ENCODE peak calls at places on chromosomes 2 and 18, in eight cellular contexts. One of them, this sample, is unnamed.

GRCh38 chr2:14039134-14039533 is 593.4 kb upstream of the LRATD1 start:
- DNase-seq in left lung: no peak
- DNase-seq in brain microvascular endothelial cell: no peak
- DNase-seq in stimulated activated CD8-positive, alpha-beta memory T cell treated with anti-CD3 and anti-CD28 coated beads, Interleukin-15, amount 100 ng/mL, for 24 hours: no peak
- DNase-seq in NCI-H2081: no peak
- DNase-seq in IMR-90: no peak
- DNase-seq in naive thymus-derived CD8-positive, alpha-beta T cell: no peak
- DNase-seq in cardiac fibroblast: no peak
- DNase-seq in this sample: no peak

GRCh38 chr2:47907097-47907781 is 941 bp upstream of the FBXO11 start:
- DNase-seq in stimulated activated CD8-positive, alpha-beta memory T cell treated with anti-CD3 and anti-CD28 coated beads, Interleukin-15, amount 100 ng/mL, for 24 hours: no peak
- DNase-seq in left lung: peak
- DNase-seq in brain microvascular endothelial cell: no peak
- DNase-seq in IMR-90: no peak
- DNase-seq in naive thymus-derived CD8-positive, alpha-beta T cell: peak
- DNase-seq in cardiac fibroblast: peak
- DNase-seq in NCI-H2081: no peak
- DNase-seq in this sample: no peak

GRCh38 chr2:54381293-54381692 is 74.8 kb upstream of the SPTBN1 start:
- DNase-seq in brain microvascular endothelial cell: no peak
- DNase-seq in cardiac fibroblast: no peak
- DNase-seq in IMR-90: no peak
- DNase-seq in left lung: no peak
- DNase-seq in NCI-H2081: no peak
- DNase-seq in naive thymus-derived CD8-positive, alpha-beta T cell: no peak
- DNase-seq in stimulated activated CD8-positive, alpha-beta memory T cell treated with anti-CD3 and anti-CD28 coated beads, Interleukin-15, amount 100 ng/mL, for 24 hours: no peak
- DNase-seq in this sample: no peak

GRCh38 chr2:65630643-65631042 is 198.2 kb upstream of the SPRED2 start:
- DNase-seq in NCI-H2081: no peak
- DNase-seq in IMR-90: peak
- DNase-seq in cardiac fibroblast: peak
- DNase-seq in brain microvascular endothelial cell: peak
- DNase-seq in left lung: no peak
- DNase-seq in stimulated activated CD8-positive, alpha-beta memory T cell treated with anti-CD3 and anti-CD28 coated beads, Interleukin-15, amount 100 ng/mL, for 24 hours: no peak
- DNase-seq in naive thymus-derived CD8-positive, alpha-beta T cell: no peak
- DNase-seq in this sample: no peak

GRCh38 chr18:73270919-73271318 is 403.1 kb upstream of the NETO1 start:
- DNase-seq in stimulated activated CD8-positive, alpha-beta memory T cell treated with anti-CD3 and anti-CD28 coated beads, Interleukin-15, amount 100 ng/mL, for 24 hours: no peak
- DNase-seq in naive thymus-derived CD8-positive, alpha-beta T cell: no peak
- DNase-seq in left lung: no peak
- DNase-seq in cardiac fibroblast: no peak
- DNase-seq in IMR-90: no peak
- DNase-seq in brain microvascular endothelial cell: no peak
- DNase-seq in NCI-H2081: peak
- DNase-seq in this sample: no peak

GRCh38 chr2:160305081-160305750 is 105.1 kb upstream of the ITGB6 start:
- DNase-seq in stimulated activated CD8-positive, alpha-beta memory T cell treated with anti-CD3 and anti-CD28 coated beads, Interleukin-15, amount 100 ng/mL, for 24 hours: no peak
- DNase-seq in brain microvascular endothelial cell: peak
- DNase-seq in NCI-H2081: no peak
- DNase-seq in cardiac fibroblast: peak
- DNase-seq in IMR-90: peak
- DNase-seq in left lung: no peak
- DNase-seq in naive thymus-derived CD8-positive, alpha-beta T cell: no peak
- DNase-seq in this sample: no peak

GRCh38 chr2:30346475-30347169 is 100.4 kb upstream of the LCLAT1 start:
- DNase-seq in brain microvascular endothelial cell: no peak
- DNase-seq in IMR-90: no peak
- DNase-seq in NCI-H2081: no peak
- DNase-seq in naive thymus-derived CD8-positive, alpha-beta T cell: no peak
- DNase-seq in stimulated activated CD8-positive, alpha-beta memory T cell treated with anti-CD3 and anti-CD28 coated beads, Interleukin-15, amount 100 ng/mL, for 24 hours: no peak
- DNase-seq in cardiac fibroblast: no peak
- DNase-seq in left lung: peak
- DNase-seq in this sample: no peak

GRCh38 chr18:13541621-13542519 is 184.5 kb downstream of the FAM210A start:
- DNase-seq in stimulated activated CD8-positive, alpha-beta memory T cell treated with anti-CD3 and anti-CD28 coated beads, Interleukin-15, amount 100 ng/mL, for 24 hours: no peak
- DNase-seq in NCI-H2081: no peak
- DNase-seq in brain microvascular endothelial cell: no peak
- DNase-seq in IMR-90: no peak
- DNase-seq in naive thymus-derived CD8-positive, alpha-beta T cell: no peak
- DNase-seq in cardiac fibroblast: no peak
- DNase-seq in left lung: no peak
- DNase-seq in this sample: no peak

GRCh38 chr2:53098323-53099073 is 669.1 kb upstream of the CHAC2 start:
- DNase-seq in brain microvascular endothelial cell: no peak
- DNase-seq in cardiac fibroblast: no peak
- DNase-seq in left lung: no peak
- DNase-seq in naive thymus-derived CD8-positive, alpha-beta T cell: no peak
- DNase-seq in stimulated activated CD8-positive, alpha-beta memory T cell treated with anti-CD3 and anti-CD28 coated beads, Interleukin-15, amount 100 ng/mL, for 24 hours: no peak
- DNase-seq in NCI-H2081: no peak
- DNase-seq in IMR-90: no peak
- DNase-seq in this sample: no peak

GRCh38 chr2:23198316-23199114 is 186.5 kb upstream of the KLHL29 start:
- DNase-seq in NCI-H2081: no peak
- DNase-seq in IMR-90: no peak
- DNase-seq in left lung: no peak
- DNase-seq in cardiac fibroblast: no peak
- DNase-seq in naive thymus-derived CD8-positive, alpha-beta T cell: no peak
- DNase-seq in stimulated activated CD8-positive, alpha-beta memory T cell treated with anti-CD3 and anti-CD28 coated beads, Interleukin-15, amount 100 ng/mL, for 24 hours: no peak
- DNase-seq in brain microvascular endothelial cell: no peak
- DNase-seq in this sample: no peak

GRCh38 chr18:3655637-3656050 is 205.7 kb downstream of the TGIF1 start:
- DNase-seq in left lung: no peak
- DNase-seq in stimulated activated CD8-positive, alpha-beta memory T cell treated with anti-CD3 and anti-CD28 coated beads, Interleukin-15, amount 100 ng/mL, for 24 hours: no peak
- DNase-seq in naive thymus-derived CD8-positive, alpha-beta T cell: no peak
- DNase-seq in NCI-H2081: no peak
- DNase-seq in brain microvascular endothelial cell: no peak
- DNase-seq in cardiac fibroblast: no peak
- DNase-seq in IMR-90: no peak
- DNase-seq in this sample: no peak

GRCh38 chr2:219246559-219246958 is 1.3 kb downstream of the STK16 start:
- DNase-seq in IMR-90: no peak
- DNase-seq in stimulated activated CD8-positive, alpha-beta memory T cell treated with anti-CD3 and anti-CD28 coated beads, Interleukin-15, amount 100 ng/mL, for 24 hours: no peak
- DNase-seq in brain microvascular endothelial cell: no peak
- DNase-seq in cardiac fibroblast: no peak
- DNase-seq in NCI-H2081: no peak
- DNase-seq in naive thymus-derived CD8-positive, alpha-beta T cell: no peak
- DNase-seq in left lung: no peak
- DNase-seq in this sample: no peak

GRCh38 chr2:205323929-205324328 is 358.4 kb upstream of the NRP2 start:
- DNase-seq in stimulated activated CD8-positive, alpha-beta memory T cell treated with anti-CD3 and anti-CD28 coated beads, Interleukin-15, amount 100 ng/mL, for 24 hours: no peak
- DNase-seq in left lung: no peak
- DNase-seq in NCI-H2081: no peak
- DNase-seq in brain microvascular endothelial cell: no peak
- DNase-seq in cardiac fibroblast: peak
- DNase-seq in IMR-90: no peak
- DNase-seq in naive thymus-derived CD8-positive, alpha-beta T cell: no peak
- DNase-seq in this sample: no peak

GRCh38 chr2:36780231-36780808 is 83.8 kb downstream of the VIT start:
- DNase-seq in NCI-H2081: peak
- DNase-seq in stimulated activated CD8-positive, alpha-beta memory T cell treated with anti-CD3 and anti-CD28 coated beads, Interleukin-15, amount 100 ng/mL, for 24 hours: no peak
- DNase-seq in left lung: no peak
- DNase-seq in brain microvascular endothelial cell: peak
- DNase-seq in naive thymus-derived CD8-positive, alpha-beta T cell: peak
- DNase-seq in IMR-90: peak
- DNase-seq in cardiac fibroblast: peak
- DNase-seq in this sample: no peak

GRCh38 chr18:49168970-49169619 is 218.3 kb upstream of the SMAD7 start:
- DNase-seq in left lung: no peak
- DNase-seq in IMR-90: no peak
- DNase-seq in NCI-H2081: no peak
- DNase-seq in cardiac fibroblast: no peak
- DNase-seq in naive thymus-derived CD8-positive, alpha-beta T cell: no peak
- DNase-seq in stimulated activated CD8-positive, alpha-beta memory T cell treated with anti-CD3 and anti-CD28 coated beads, Interleukin-15, amount 100 ng/mL, for 24 hours: no peak
- DNase-seq in brain microvascular endothelial cell: no peak
- DNase-seq in this sample: no peak

This sample was measured in NCI-H187 treated with DMSO at 0.1 percent for 48 hours.